ENCODE peak calls at places on chromosomes 12 and 14, in seven cellular contexts. R is hepatic stellate cell; K is activated CD8-positive, alpha-beta T cell treated with anti-CD3 and anti-CD28 coated beads, Interleukin-2, amount 10 ng/mL, durations not matched to agents 7 days and 5 days; Q is central memory CD4-positive, alpha-beta T cell; H is D341Med; M is LoVo; N is anterior cingulate cortex. Y is an unnamed sample.

GRCh38 chr14:27184371-27184901 is 586.6 kb upstream of the NOVA1 start:
- DNase-seq in R (no peak), K (no peak), Q (no peak), H (no peak), M (no peak), N (no peak), Y (no peak)

GRCh38 chr12:92324849-92325500 is 179.3 kb upstream of the BTG1 start:
- DNase-seq in R (no peak), K (peak), Q (no peak), H (no peak), M (no peak), N (no peak), Y (no peak)

GRCh38 chr12:1936406-1937320 is 18.2 kb upstream of the CACNA2D4 start:
- DNase-seq in R (no peak), K (no peak), Q (no peak), H (no peak), M (peak), N (peak), Y (no peak)

GRCh38 chr14:89256951-89257350 is 160.1 kb downstream of the FOXN3 start:
- DNase-seq in R (no peak), K (no peak), Q (no peak), H (no peak), M (no peak), N (no peak), Y (no peak)

GRCh38 chr14:31420013-31420318 is 384 bp downstream of the HEATR5A start:
- DNase-seq in R (no peak), K (no peak), Q (peak), H (peak), M (peak), N (no peak), Y (no peak)

GRCh38 chr14:61652526-61653262 is 42.6 kb upstream of the HIF1A start:
- DNase-seq in R (no peak), K (no peak), Q (no peak), H (no peak), M (no peak), N (no peak), Y (no peak)

GRCh38 chr14:74085047-74085637 is 386 bp downstream of the LIN52 start:
- DNase-seq in R (peak), K (peak), Q (peak), H (peak), M (no peak), N (no peak), Y (no peak)

GRCh38 chr14:84340938-84341337 is 1189.0 kb upstream of the FLRT2 start:
- DNase-seq in R (no peak), K (no peak), Q (no peak), H (no peak), M (no peak), N (no peak), Y (no peak)

GRCh38 chr12:25829192-25829591 is 129.3 kb upstream of the RASSF8 start:
- DNase-seq in R (peak), K (no peak), Q (no peak), H (no peak), M (no peak), N (no peak), Y (no peak)

GRCh38 chr12:122001379-122002209 is 20.1 kb upstream of the BCL7A start:
- DNase-seq in R (no peak), K (no peak), Q (no peak), H (peak), M (no peak), N (no peak), Y (no peak)

GRCh38 chr14:81137316-81137715 is 83.4 kb downstream of the GTF2A1 start:
- DNase-seq in R (peak), K (no peak), Q (no peak), H (no peak), M (peak), N (no peak), Y (no peak)

GRCh38 chr14:99412122-99413061 is 68.3 kb downstream of the SETD3 start:
- DNase-seq in R (no peak), K (no peak), Q (no peak), H (no peak), M (no peak), N (no peak), Y (no peak)

GRCh38 chr12:91109148-91109564 is 2.1 kb downstream of the LUM start:
- DNase-seq in R (no peak), K (peak), Q (no peak), H (peak), M (peak), N (no peak), Y (no peak)

GRCh38 chr12:48978741-48979601 is 849 bp downstream of the WNT1 start:
- DNase-seq in R (no peak), K (no peak), Q (no peak), H (no peak), M (no peak), N (no peak), Y (no peak)

GRCh38 chr12:102631274-102631673 is 150.9 kb upstream of the IGF1 start:
- DNase-seq in R (peak), K (no peak), Q (no peak), H (no peak), M (peak), N (no peak), Y (no peak)

GRCh38 chr12:75945581-75945980 is 86.0 kb downstream of the PHLDA1 start:
- DNase-seq in R (no peak), K (no peak), Q (no peak), H (no peak), M (no peak), N (no peak), Y (no peak)

GRCh38 chr12:5377997-5378596 is 53.8 kb upstream of the NTF3 start:
- DNase-seq in R (no peak), K (no peak), Q (no peak), H (no peak), M (peak), N (no peak), Y (no peak)

GRCh38 chr12:132218915-132219314 is 74.7 kb downstream of the NOC4L start:
- DNase-seq in R (peak), K (peak), Q (peak), H (peak), M (no peak), N (no peak), Y (peak)

GRCh38 chr12:96506776-96507175 is 17.4 kb downstream of the CFAP54 start:
- DNase-seq in R (no peak), K (no peak), Q (no peak), H (no peak), M (no peak), N (no peak), Y (no peak)

GRCh38 chr14:52919971-52920370 is 30.9 kb downstream of the FERMT2 start:
- DNase-seq in R (no peak), K (no peak), Q (no peak), H (no peak), M (peak), N (no peak), Y (no peak)

GRCh38 chr12:93539821-93540220 is 32.7 kb upstream of the SOCS2 start:
- DNase-seq in R (no peak), K (no peak), Q (no peak), H (no peak), M (no peak), N (no peak), Y (no peak)

GRCh38 chr12:47534695-47535094 is 171.1 kb downstream of the RPAP3 start:
- DNase-seq in R (no peak), K (no peak), Q (no peak), H (no peak), M (no peak), N (no peak), Y (no peak)

GRCh38 chr12:116066381-116067230 is 210.9 kb downstream of the MED13L start:
- DNase-seq in R (peak), K (peak), Q (peak), H (peak), M (peak), N (no peak), Y (peak)

GRCh38 chr14:68578597-68578996 is 214.3 kb downstream of the ZFP36L1 start:
- DNase-seq in R (no peak), K (no peak), Q (no peak), H (no peak), M (no peak), N (no peak), Y (no peak)

GRCh38 chr14:95185452-95186392 is 28.4 kb upstream of the DICER1 start:
- DNase-seq in R (no peak), K (no peak), Q (no peak), H (no peak), M (no peak), N (no peak), Y (no peak)

GRCh38 chr14:81402123-81402495 is 2.0 kb upstream of the STON2 start:
- DNase-seq in R (no peak), K (no peak), Q (no peak), H (no peak), M (no peak), N (no peak), Y (no peak)

Y was measured in CD4-positive, alpha-beta memory T cell.